ENCODE peak calls at places on chromosome 11, in seven cellular contexts. L, J, F, O, R, N and V are unnamed samples.

GRCh38 chr11:94650756-94651155 is 83.6 kb downstream of the PIWIL4 start:
- DNase-seq in F (peak), N (no peak), R (peak), L (peak), O (peak), J (no peak), V (no peak)

GRCh38 chr11:95863486-95864140 is 60.3 kb downstream of the MTMR2 start:
- DNase-seq in F (peak), O (no peak), R (peak), J (no peak), L (no peak), N (no peak), V (no peak)

GRCh38 chr11:73623651-73624050 is 22.7 kb upstream of the PLEKHB1 start:
- DNase-seq in N (no peak), O (no peak), R (no peak), J (no peak), F (no peak), L (no peak), V (no peak)

GRCh38 chr11:111310088-111310487 is 11.7 kb downstream of the POU2AF3 start:
- DNase-seq in F (no peak), O (no peak), R (no peak), N (no peak), J (no peak), L (no peak), V (no peak)

GRCh38 chr11:68751331-68751856 is at the start of gene TESMIN:
- DNase-seq in R (peak), O (peak), F (peak), J (peak), L (peak), N (peak), V (peak)

GRCh38 chr11:131373756-131374155 is 3.3 kb downstream of the NTM start:
- DNase-seq in J (no peak), O (no peak), L (no peak), N (no peak), R (no peak), F (no peak), V (no peak)

GRCh38 chr11:61062181-61062955 is 39.9 kb upstream of the CD5 start:
- DNase-seq in O (no peak), F (no peak), J (no peak), L (no peak), R (no peak), N (no peak), V (no peak)

GRCh38 chr11:123448798-123449197 is 18.7 kb downstream of the GRAMD1B start:
- DNase-seq in F (no peak), N (no peak), R (no peak), L (no peak), O (no peak), J (no peak), V (no peak)

GRCh38 chr11:123286761-123287160 is 91.7 kb upstream of the CLMP start:
- DNase-seq in R (peak), O (no peak), F (peak), L (no peak), N (no peak), J (no peak), V (no peak)

GRCh38 chr11:65135633-65136145 is 1.4 kb upstream of the SYVN1 start:
- DNase-seq in J (no peak), L (no peak), R (no peak), N (no peak), O (no peak), F (no peak), V (no peak)

GRCh38 chr11:103872748-103873147 is 163.7 kb upstream of the DDI1 start:
- DNase-seq in R (no peak), O (no peak), F (no peak), L (no peak), J (no peak), N (no peak), V (no peak)

GRCh38 chr11:11000546-11001283 is 142.9 kb upstream of the ZBED5 start:
- DNase-seq in R (no peak), L (no peak), J (no peak), O (no peak), F (no peak), N (no peak), V (no peak)

GRCh38 chr11:128691802-128692749 is 1.8 kb upstream of the FLI1 start:
- DNase-seq in L (peak), O (no peak), N (no peak), J (peak), R (no peak), F (no peak), V (peak)

GRCh38 chr11:45676522-45677095 is 11.2 kb upstream of the CHST1 start:
- DNase-seq in J (no peak), N (no peak), O (no peak), F (no peak), L (no peak), R (no peak), V (no peak)

GRCh38 chr11:101706015-101706414 is 122.2 kb upstream of the TRPC6 start:
- DNase-seq in F (no peak), J (no peak), N (no peak), R (peak), O (no peak), L (no peak), V (no peak)

GRCh38 chr11:98568011-98568410 is 452.7 kb upstream of the CNTN5 start:
- DNase-seq in O (no peak), L (no peak), R (no peak), F (no peak), J (no peak), N (no peak), V (no peak)

GRCh38 chr11:46489668-46490560 is 98.3 kb upstream of the CHRM4 start:
- DNase-seq in J (peak), F (peak), O (no peak), N (no peak), R (peak), L (no peak), V (peak)

GRCh38 chr11:103222801-103223200 is 113.6 kb downstream of the DYNC2H1 start:
- DNase-seq in N (no peak), F (no peak), R (peak), L (no peak), O (no peak), J (no peak), V (no peak)

GRCh38 chr11:129861702-129862107 is 33.7 kb downstream of the NFRKB start:
- DNase-seq in J (no peak), F (peak), R (peak), L (no peak), N (peak), O (peak), V (no peak)

GRCh38 chr11:62603072-62603408 is 1.4 kb upstream of the MTA2 start:
- DNase-seq in O (no peak), R (no peak), J (no peak), N (no peak), L (no peak), F (no peak), V (no peak)

GRCh38 chr11:44268807-44269080 is 41.2 kb downstream of the ALX4 start:
- DNase-seq in J (no peak), R (no peak), N (no peak), O (peak), F (no peak), L (no peak), V (no peak)

GRCh38 chr11:112583246-112583893 is 322.7 kb upstream of the PLET1 start:
- DNase-seq in N (no peak), R (no peak), L (no peak), F (no peak), J (no peak), O (no peak), V (peak)

GRCh38 chr11:124329787-124330478 is 9.9 kb upstream of the OR8D2 start:
- DNase-seq in L (no peak), F (peak), J (no peak), O (no peak), R (peak), N (no peak), V (peak)

GRCh38 chr11:124069429-124070401 is 28.6 kb upstream of the OR10G7 start:
- DNase-seq in L (peak), J (peak), N (no peak), F (peak), R (peak), O (no peak), V (no peak)

GRCh38 chr11:9139628-9140357 is 48.4 kb upstream of the SCUBE2 start:
- DNase-seq in L (no peak), J (no peak), N (no peak), F (no peak), R (no peak), O (no peak), V (no peak)

GRCh38 chr11:102763440-102763839 is 17.0 kb downstream of the MMP10 start:
- DNase-seq in L (no peak), O (no peak), J (no peak), N (no peak), R (peak), F (peak), V (no peak)

GRCh38 chr11:125998267-125998666 is 52.4 kb downstream of the VSIG10L2 start:
- DNase-seq in R (no peak), O (no peak), L (no peak), F (no peak), N (no peak), J (no peak), V (no peak)

GRCh38 chr11:116109228-116109627 is 605.0 kb upstream of the CADM1 start:
- DNase-seq in J (no peak), F (peak), R (peak), L (no peak), N (no peak), O (peak), V (no peak)

GRCh38 chr11:111302298-111302697 is 4.0 kb downstream of the POU2AF3 start:
- DNase-seq in F (no peak), J (no peak), R (no peak), O (no peak), L (no peak), N (no peak), V (no peak)

GRCh38 chr11:62574363-62575057 is 819 bp upstream of the EEF1G start:
- DNase-seq in R (peak), F (peak), L (peak), O (no peak), J (no peak), N (no peak), V (peak)

GRCh38 chr11:75626692-75627536 is 41.9 kb downstream of the MAP6 start:
- DNase-seq in F (peak), R (peak), J (peak), L (no peak), N (no peak), O (no peak), V (no peak)

GRCh38 chr11:1694064-1694845 is 2.7 kb upstream of the KRTAP5-6 start:
- DNase-seq in J (peak), F (peak), N (peak), O (peak), L (peak), R (peak), V (peak)
- TF ChIP-seq CTCF in J (peak), F (peak), N (peak), O (peak), L (peak), R (peak), V (peak)

DNA sequence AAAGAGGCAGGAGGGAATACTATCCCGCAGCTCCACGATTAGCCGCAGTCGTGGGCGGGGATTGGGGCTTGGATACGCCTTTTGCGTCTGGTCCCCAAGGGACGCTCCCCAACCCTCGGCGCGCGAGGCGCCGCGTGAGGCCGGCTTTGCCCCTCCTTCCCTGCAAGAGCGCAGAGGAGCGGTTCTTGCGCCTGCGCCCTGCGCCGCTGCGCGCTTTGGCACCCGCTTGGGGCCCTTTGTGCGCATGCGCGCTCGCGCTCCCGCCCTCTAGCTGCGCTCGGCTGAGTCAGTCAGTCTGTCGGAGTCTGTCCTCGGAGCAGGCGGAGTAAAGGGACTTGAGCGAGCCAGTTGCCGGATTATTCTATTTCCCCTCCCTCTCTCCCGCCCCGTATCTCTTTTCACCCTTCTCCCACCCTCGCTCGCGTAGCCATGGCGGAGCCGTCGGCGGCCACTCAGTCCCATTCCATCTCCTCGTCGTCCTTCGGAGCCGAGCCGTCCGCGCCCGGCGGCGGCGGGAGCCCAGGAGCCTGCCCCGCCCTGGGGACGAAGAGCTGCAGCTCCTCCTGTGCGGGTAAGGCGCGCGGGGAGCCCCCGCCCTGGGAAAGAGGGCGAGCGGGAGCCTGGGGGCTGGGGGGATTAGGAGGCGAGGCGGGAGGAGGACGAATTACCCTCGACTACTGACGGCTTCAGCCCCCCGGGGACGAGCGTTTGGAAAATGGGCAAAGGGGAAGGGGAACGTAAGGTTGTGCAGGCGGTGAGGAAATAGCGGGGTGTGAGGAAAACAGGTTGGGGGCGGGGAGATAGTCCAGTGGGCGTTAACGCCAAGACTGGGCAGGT is at the start of gene RTN3:
- DNase-seq in J (peak), L (peak), F (peak), N (peak), O (peak), R (peak), V (peak)
- TF ChIP-seq CTCF in J (no peak), L (peak), F (no peak), N (no peak), O (no peak), R (peak), V (no peak)

DNA sequence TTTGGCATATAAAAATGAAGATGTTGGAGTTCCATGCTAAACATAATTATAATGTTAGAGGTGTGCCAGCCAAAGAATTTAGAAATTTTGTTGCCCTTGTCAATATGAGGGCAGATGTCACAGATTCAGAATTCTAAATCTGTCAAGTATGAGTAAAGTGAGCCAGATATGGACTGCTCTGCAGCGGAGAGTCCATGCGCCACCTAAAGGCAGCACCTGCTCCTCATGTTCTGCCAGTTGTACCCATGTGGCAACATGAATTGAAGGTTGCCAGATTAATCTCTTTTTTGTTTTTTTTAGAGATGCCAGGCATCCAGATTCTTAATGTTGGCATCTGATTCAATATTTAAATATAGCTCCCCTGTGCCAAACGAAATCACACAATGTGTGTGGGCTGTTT is 678.6 kb upstream of the ANO5 start:
- DNase-seq in F (no peak), O (no peak), L (no peak), N (no peak), R (no peak), J (peak), V (no peak)
- TF ChIP-seq CTCF in F (no peak), O (no peak), L (peak), N (peak), R (no peak), J (peak), V (no peak)

GRCh38 chr11:32752001-32752400 is 42.5 kb downstream of the CCDC73 start:
- DNase-seq in R (no peak), J (no peak), L (no peak), O (no peak), N (no peak), F (no peak), V (no peak)

GRCh38 chr11:32751381-32751780 is 43.1 kb downstream of the CCDC73 start:
- DNase-seq in F (no peak), O (no peak), N (no peak), L (no peak), J (no peak), R (no peak), V (no peak)
- TF ChIP-seq CTCF in F (no peak), O (no peak), N (no peak), L (no peak), J (no peak), R (no peak), V (no peak)

GRCh38 chr11:86261328-86261727 is 16.8 kb downstream of the EED start:
- DNase-seq in O (no peak), J (no peak), R (no peak), F (no peak), N (no peak), L (no peak), V (no peak)
- TF ChIP-seq CTCF in O (no peak), J (no peak), R (no peak), F (no peak), N (no peak), L (no peak), V (no peak)